ENCODE peak calls at places on chromosomes 12 and 14, in nine cellular contexts. T is neural progenitor cell, F is PC-3, H is OCI-LY7, Y is HCT116, M is hepatocyte, V is SK-N-SH, B is GM23248, Z is MM.1S. Q is an unnamed sample.

GRCh38 chr12:109592905-109593272 is 19.3 kb downstream of the MVK start:
- DNase-seq in M (no peak), H (no peak), F (no peak), Y (no peak), Z (no peak), B (no peak), V (no peak), T (no peak), Q (no peak)

GRCh38 chr12:68069276-68069675 is 80.0 kb downstream of the IFNG-AS1 start:
- DNase-seq in Z (no peak), T (no peak), F (no peak), M (no peak), V (no peak), Y (no peak), B (no peak), H (no peak), Q (no peak)

GRCh38 chr12:106234513-106234912 is 13.3 kb downstream of the CKAP4 start:
- DNase-seq in M (no peak), Y (no peak), B (peak; percentile 47), Z (no peak), T (no peak), V (no peak), F (peak; percentile 21), H (no peak), Q (no peak)

GRCh38 chr12:59087077-59087673 is 166.9 kb upstream of the LRIG3 start:
- DNase-seq in H (no peak), F (peak; percentile 37), T (no peak), Y (peak; percentile 3), M (peak; percentile 17), V (peak; percentile 13), B (peak; percentile 54), Z (no peak), Q (no peak)

GRCh38 chr14:32933623-32933942 is 5.1 kb upstream of the NPAS3 start:
- DNase-seq in V (peak; percentile 42), H (no peak), Y (no peak), T (peak; percentile 58), M (no peak), Z (no peak), B (peak; percentile 68), F (peak; percentile 51), Q (peak; percentile 74)

GRCh38 chr12:22190969-22191368 is 143.5 kb downstream of the ST8SIA1 start:
- DNase-seq in M (peak; percentile 19), T (no peak), Y (no peak), H (no peak), F (no peak), B (no peak), Z (no peak), V (no peak), Q (no peak)

GRCh38 chr14:95261616-95262510 is 57.8 kb downstream of the CLMN start:
- DNase-seq in V (no peak), F (peak; percentile 54), Z (no peak), T (no peak), M (no peak), H (peak; percentile 21), B (no peak), Y (no peak), Q (no peak)

GRCh38 chr12:104958946-104959841 is 1.1 kb upstream of the SLC41A2 start:
- DNase-seq in F (peak; percentile 42), T (no peak), Y (no peak), H (peak; percentile 3), M (no peak), V (no peak), Z (no peak), B (peak; percentile 64), Q (peak; percentile 26)

GRCh38 chr12:126668538-126668937 is 1598.4 kb upstream of the TMEM132C start:
- DNase-seq in F (peak; percentile 82), B (peak; percentile 83), Z (no peak), Y (no peak), H (no peak), M (no peak), T (no peak), V (no peak), Q (no peak)

GRCh38 chr12:67804168-67804567 is 155.6 kb downstream of the DYRK2 start:
- DNase-seq in V (no peak), H (no peak), T (no peak), Y (no peak), F (no peak), B (no peak), M (no peak), Z (peak; percentile 88), Q (no peak)

GRCh38 chr12:13536219-13536910 is 339.8 kb downstream of the EMP1 start:
- DNase-seq in Y (no peak), H (peak; percentile 0), V (no peak), F (no peak), M (no peak), Z (no peak), T (no peak), B (no peak), Q (no peak)

GRCh38 chr12:47408171-47408871 is 297.5 kb downstream of the RPAP3 start:
- DNase-seq in Y (peak; percentile 19), T (peak; percentile 39), F (peak; percentile 83), M (peak; percentile 21), Z (peak; percentile 73), B (no peak), V (no peak), H (peak; percentile 81), Q (peak; percentile 71)

GRCh38 chr12:72570601-72571000 is 298.4 kb downstream of the TRHDE start:
- DNase-seq in B (no peak), V (peak; percentile 4), T (peak; percentile 74), M (peak; percentile 24), H (peak; percentile 7), Z (peak; percentile 45), Y (peak; percentile 3), F (peak; percentile 30), Q (peak; percentile 81)

GRCh38 chr14:104247336-104248202 is 109.2 kb downstream of the KIF26A start:
- DNase-seq in H (no peak), B (no peak), M (no peak), Z (no peak), Y (no peak), T (no peak), F (no peak), V (no peak), Q (no peak)

GRCh38 chr12:124553862-124554428 is 13.5 kb downstream of the NCOR2 start:
- DNase-seq in Z (no peak), H (no peak), M (no peak), T (no peak), V (no peak), B (no peak), F (no peak), Y (no peak), Q (no peak)

GRCh38 chr14:23153891-23154796 is 29.3 kb downstream of the SLC7A8 start:
- DNase-seq in H (no peak), B (peak; percentile 96), V (peak; percentile 34), Z (no peak), T (peak; percentile 46), M (peak; percentile 74), F (no peak), Y (peak; percentile 38), Q (peak; percentile 87)
- H3K4me2 ChIP-seq in H (no peak overlapping the region), B (peak overlapping the region; percentile 84), V (peak overlapping the region; percentile 2), Z (no peak overlapping the region), T (no peak overlapping the region), M (peak overlapping the region; percentile 67), F (no peak overlapping the region), Y (peak overlapping the region; percentile 63), Q (peak overlapping the region; percentile 29)

DNA sequence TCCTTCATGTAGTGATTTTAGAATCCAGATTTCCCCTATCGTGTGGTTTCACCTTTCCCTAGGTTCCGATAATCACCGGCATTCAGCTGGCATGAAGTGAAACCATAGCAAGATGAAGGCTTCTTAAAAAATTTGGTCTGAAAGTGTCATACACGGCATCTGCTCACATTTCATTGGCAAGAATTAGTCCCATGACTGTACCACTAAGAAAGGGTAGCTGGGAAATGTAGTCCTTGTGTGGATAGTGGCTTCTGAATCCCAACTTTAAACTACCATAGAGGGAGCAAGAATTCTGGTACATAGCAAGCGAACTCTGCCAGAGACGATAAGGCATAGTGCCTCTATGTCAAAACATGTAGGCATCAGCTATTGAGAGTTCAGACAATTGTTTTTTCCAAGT is 360.1 kb upstream of the TBX3 start:
- DNase-seq in T (no peak), F (peak; percentile 19), H (no peak), B (peak; percentile 3), V (no peak), Y (peak; percentile 18), Z (no peak), M (no peak), Q (peak; percentile 29)
- H3K4me3 ChIP-seq in T (no peak overlapping the region), F (no peak overlapping the region), H (no peak overlapping the region), B (no peak overlapping the region), V (no peak overlapping the region), Y (no peak overlapping the region), Z (no peak overlapping the region), M (no peak overlapping the region), Q (no peak overlapping the region)

DNA sequence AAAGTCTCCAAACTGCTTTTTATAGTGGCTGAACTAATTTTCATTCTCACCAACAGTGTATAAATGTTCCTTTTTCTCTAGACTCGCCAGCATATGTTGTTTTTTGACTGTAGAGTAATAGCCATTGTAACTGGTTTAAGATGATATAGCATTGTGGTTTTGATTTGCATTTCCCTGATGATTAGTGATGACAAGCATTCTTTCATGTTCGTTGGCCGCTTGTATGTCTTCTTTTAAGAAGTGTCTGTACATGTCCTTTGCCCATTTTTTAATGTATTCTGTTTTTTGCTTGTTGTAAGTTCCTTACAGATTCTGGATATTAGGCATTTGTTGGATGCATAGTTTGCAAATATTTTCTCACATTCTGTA is 404.9 kb downstream of the FLRT2 start:
- DNase-seq in T (no peak), B (no peak), Y (no peak), V (no peak), H (peak; percentile 0), M (no peak), F (peak; percentile 2), Z (peak; percentile 7), Q (no peak)
- TF ChIP-seq EZH2phosphoT487 in T (no peak), B (no peak), Y (no peak), V (no peak), H (no peak), M (no peak), F (no peak), Z (no peak), Q (no peak)

DNA sequence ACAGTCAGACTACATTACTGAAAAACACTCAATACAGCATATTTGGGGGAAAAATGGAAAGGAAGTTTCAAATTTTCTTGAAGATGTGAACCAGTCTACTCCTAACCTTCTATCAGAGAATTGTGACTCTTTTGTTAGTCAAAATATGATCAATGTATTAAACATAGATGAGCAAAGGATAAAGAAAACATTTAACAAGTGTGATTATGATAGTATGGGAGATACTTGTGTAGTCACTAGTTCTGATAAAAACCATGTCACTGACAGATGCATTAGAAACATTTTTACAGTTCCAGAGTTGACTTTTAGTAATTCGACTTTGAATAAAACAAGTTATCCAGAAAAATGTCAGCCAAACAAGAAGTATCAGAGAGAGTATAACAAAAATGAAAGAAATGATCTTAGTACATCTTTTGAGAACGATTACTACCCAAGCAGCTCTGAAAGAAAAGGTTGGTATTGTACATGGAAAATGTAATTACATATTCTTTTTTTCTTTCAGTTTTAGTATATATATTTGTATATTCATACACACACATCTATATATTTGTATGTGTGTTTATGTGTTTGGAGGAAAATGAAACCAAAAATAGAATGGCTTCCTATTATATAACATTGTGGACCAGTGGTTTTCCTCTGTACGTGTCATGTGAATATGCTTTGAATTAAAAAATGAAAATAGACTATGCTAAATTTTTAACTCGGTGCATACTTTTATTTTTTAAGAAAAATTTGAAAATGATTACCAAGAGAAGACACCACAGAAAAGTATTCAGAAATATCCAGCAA is 63.3 kb upstream of the ABCD2 start:
- DNase-seq in V (no peak), B (no peak), Y (no peak), T (no peak), Z (no peak), M (no peak), H (no peak), F (no peak), Q (no peak)
- H3K4me2 ChIP-seq in V (no peak overlapping the region), B (peak overlapping the region; percentile 14), Y (no peak overlapping the region), T (no peak overlapping the region), Z (peak overlapping the region; percentile 15), M (no peak overlapping the region), H (no peak overlapping the region), F (no peak overlapping the region), Q (no peak overlapping the region)

Q was measured in GM23338.